ENCODE peak calls at places on chromosomes 1 and 21, in nine cellular contexts. X, B, F, S, M, P, W, U and T are unnamed samples.

GRCh38 chr1:204348197-204348596 is 11.5 kb downstream of the PLEKHA6 start:
- DNase-seq in X (no peak), B (no peak), F (no peak), S (no peak), M (no peak), P (no peak), W (no peak), U (no peak), T (no peak)

GRCh38 chr1:100713636-100714035 is 5.9 kb upstream of the VCAM1 start:
- DNase-seq in X (no peak), B (no peak), F (no peak), S (no peak), M (no peak), P (no peak), W (peak), U (peak), T (peak)

GRCh38 chr1:211551628-211552465 is 27.1 kb downstream of the SLC30A1 start:
- DNase-seq in X (no peak), B (no peak), F (no peak), S (no peak), M (peak), P (no peak), W (peak), U (peak), T (peak)

GRCh38 chr1:22104865-22105437 is 37.9 kb downstream of the WNT4 start:
- DNase-seq in X (no peak), B (no peak), F (no peak), S (no peak), M (no peak), P (peak), W (no peak), U (no peak), T (no peak)

GRCh38 chr1:25895365-25895990 is 10.7 kb downstream of the STMN1 start:
- DNase-seq in X (peak), B (peak), F (peak), S (peak), M (peak), P (peak), W (peak), U (peak), T (peak)

GRCh38 chr1:155562581-155563376 is at the start of gene ASH1L:
- DNase-seq in X (peak), B (peak), F (peak), S (peak), M (peak), P (peak), W (peak), U (peak), T (peak)

GRCh38 chr1:33311706-33312412 is 9.0 kb downstream of the A3GALT2 start:
- DNase-seq in X (no peak), B (no peak), F (no peak), S (no peak), M (no peak), P (no peak), W (no peak), U (no peak), T (no peak)

GRCh38 chr21:40074198-40074597 is 207.0 kb downstream of the PCP4 start:
- DNase-seq in X (no peak), B (no peak), F (no peak), S (no peak), M (no peak), P (no peak), W (no peak), U (no peak), T (no peak)

GRCh38 chr1:67459068-67459467 is 28.9 kb upstream of the SERBP1 start:
- DNase-seq in X (no peak), B (no peak), F (no peak), S (no peak), M (no peak), P (no peak), W (no peak), U (peak), T (no peak)

GRCh38 chr1:147598631-147599361 is 57.5 kb downstream of the BCL9 start:
- DNase-seq in X (no peak), B (peak), F (peak), S (peak), M (peak), P (no peak), W (peak), U (peak), T (no peak)

GRCh38 chr21:43190544-43191340 is 21.9 kb downstream of the CRYAA start:
- DNase-seq in X (no peak), B (no peak), F (no peak), S (peak), M (no peak), P (no peak), W (no peak), U (no peak), T (no peak)

GRCh38 chr1:190864013-190864610 is 386.4 kb upstream of the BRINP3 start:
- DNase-seq in X (no peak), B (no peak), F (no peak), S (no peak), M (no peak), P (no peak), W (no peak), U (no peak), T (no peak)

GRCh38 chr1:116572771-116573170 is 1.9 kb upstream of the CD58 start:
- DNase-seq in X (no peak), B (no peak), F (no peak), S (no peak), M (no peak), P (no peak), W (no peak), U (no peak), T (no peak)

GRCh38 chr1:9231648-9232332 is 2.8 kb upstream of the H6PD start:
- DNase-seq in X (no peak), B (no peak), F (no peak), S (no peak), M (peak), P (no peak), W (peak), U (peak), T (peak)

GRCh38 chr1:151945725-151946365 is 36.5 kb upstream of the THEM4 start:
- DNase-seq in X (peak), B (peak), F (no peak), S (peak), M (peak), P (peak), W (peak), U (peak), T (peak)

GRCh38 chr1:208409171-208409570 is 165.0 kb upstream of the PLXNA2 start:
- DNase-seq in X (no peak), B (no peak), F (no peak), S (no peak), M (no peak), P (no peak), W (no peak), U (no peak), T (no peak)

GRCh38 chr1:174626031-174627020 is 178.6 kb downstream of the GPR52 start:
- DNase-seq in X (no peak), B (no peak), F (peak), S (no peak), M (peak), P (no peak), W (peak), U (peak), T (peak)

GRCh38 chr1:39692152-39693064 is 1.2 kb upstream of the HPCAL4 start:
- DNase-seq in X (no peak), B (no peak), F (no peak), S (no peak), M (no peak), P (peak), W (no peak), U (no peak), T (no peak)

GRCh38 chr1:64911326-64911725 is 55.0 kb downstream of the JAK1 start:
- DNase-seq in X (no peak), B (no peak), F (no peak), S (no peak), M (no peak), P (no peak), W (no peak), U (no peak), T (no peak)

GRCh38 chr1:156727914-156728598 is at the start of gene METTL25B:
- DNase-seq in X (peak), B (peak), F (peak), S (peak), M (peak), P (peak), W (peak), U (peak), T (peak)

GRCh38 chr1:198499588-198499987 is 40.9 kb downstream of the ATP6V1G3 start:
- DNase-seq in X (no peak), B (no peak), F (no peak), S (no peak), M (peak), P (no peak), W (no peak), U (no peak), T (peak)

GRCh38 chr21:43972850-43973633 is 39.1 kb upstream of the TRAPPC10 start:
- DNase-seq in X (no peak), B (no peak), F (no peak), S (no peak), M (no peak), P (no peak), W (no peak), U (no peak), T (peak)

GRCh38 chr1:181396171-181396670 is 87.1 kb upstream of the CACNA1E start:
- DNase-seq in X (peak), B (no peak), F (no peak), S (no peak), M (no peak), P (peak), W (no peak), U (no peak), T (no peak)

GRCh38 chr1:30654188-30654587 is 69.2 kb downstream of the MATN1 start:
- DNase-seq in X (no peak), B (no peak), F (no peak), S (no peak), M (no peak), P (no peak), W (no peak), U (peak), T (no peak)

GRCh38 chr1:193786041-193786440 is 599.6 kb upstream of the B3GALT2 start:
- DNase-seq in X (no peak), B (no peak), F (no peak), S (no peak), M (no peak), P (no peak), W (no peak), U (no peak), T (no peak)

GRCh38 chr1:38941527-38942019 is at the start of gene RHBDL2:
- DNase-seq in X (no peak), B (no peak), F (no peak), S (peak), M (peak), P (no peak), W (peak), U (peak), T (peak)